ENCODE peak calls at places on chromosome X, in six cellular contexts. X is spleen; S is non-pigmented ciliary epithelial cell; L is NCI-H2081; T is HT1080; C is stimulated activated CD8-positive, alpha-beta memory T cell treated with anti-CD3 and anti-CD28 coated beads, Interleukin-15, amount 100 ng/mL, for 24 hours. K is an unnamed sample.

GRCh38 chrX:107691024-107691448 is 62.7 kb downstream of the PRPS1 start:
- DNase-seq in S (no peak), X (no peak), T (no peak), L (no peak), C (no peak), K (no peak)

GRCh38 chrX:70168238-70169188 is 8.8 kb upstream of the DGAT2L6 start:
- DNase-seq in X (no peak), T (peak), L (no peak), S (peak), C (no peak), K (peak)

GRCh38 chrX:109390556-109390955 is 91.3 kb downstream of the GUCY2F start:
- DNase-seq in T (no peak), C (no peak), S (no peak), X (no peak), L (no peak), K (no peak)

GRCh38 chrX:119981286-119982070 is 37.9 kb upstream of the NKAP start:
- DNase-seq in T (peak), S (no peak), C (no peak), X (no peak), L (peak), K (no peak)

GRCh38 chrX:71873459-71873833 is 37.2 kb upstream of the NHSL2 start:
- DNase-seq in C (no peak), L (no peak), T (no peak), S (no peak), X (no peak), K (no peak)

GRCh38 chrX:1614927-1615326 is at the start of gene ASMT:
- DNase-seq in S (no peak), L (no peak), X (no peak), C (no peak), T (no peak), K (no peak)

GRCh38 chrX:12974217-12974796 is 603 bp upstream of the TMSB4X start:
- DNase-seq in X (peak), T (no peak), L (no peak), C (no peak), S (no peak), K (no peak)

GRCh38 chrX:66677430-66677829 is 38.6 kb upstream of the EDA2R start:
- DNase-seq in S (no peak), L (no peak), X (no peak), C (no peak), T (peak), K (no peak)

GRCh38 chrX:150421816-150422215 is 58.7 kb downstream of the MAMLD1 start:
- DNase-seq in X (no peak), S (no peak), L (no peak), C (no peak), T (no peak), K (no peak)

GRCh38 chrX:31656013-31656412 is 584.2 kb upstream of the FTHL17 start:
- DNase-seq in T (peak), L (no peak), X (no peak), C (no peak), S (no peak), K (peak)

GRCh38 chrX:109632906-109633504 is 8.0 kb upstream of the KCNE5 start:
- DNase-seq in S (no peak), T (no peak), L (no peak), C (no peak), X (no peak), K (no peak)

GRCh38 chrX:138775501-138775900 is 64.0 kb upstream of the FGF13 start:
- DNase-seq in L (no peak), X (no peak), C (no peak), S (no peak), T (peak), K (no peak)

GRCh38 chrX:45824471-45824870 is 623.8 kb upstream of the DIPK2B start:
- DNase-seq in C (no peak), S (peak), X (no peak), L (peak), T (peak), K (peak)

GRCh38 chrX:50877310-50877709 is 33.2 kb upstream of the BMP15 start:
- DNase-seq in L (no peak), X (no peak), C (no peak), S (no peak), T (no peak), K (no peak)

GRCh38 chrX:65871671-65872311 is 168.1 kb downstream of the VSIG4 start:
- DNase-seq in T (peak), C (no peak), S (no peak), L (peak), X (no peak), K (no peak)

GRCh38 chrX:63784902-63785692 is at the start of gene ARHGEF9:
- DNase-seq in L (peak), C (no peak), S (no peak), T (no peak), X (peak), K (no peak)

GRCh38 chrX:20271730-20272129 is 5.0 kb upstream of the RPS6KA3 start:
- DNase-seq in X (no peak), L (no peak), C (no peak), T (no peak), S (no peak), K (no peak)

GRCh38 chrX:10083809-10084208 is 73.0 kb upstream of the CLCN4 start:
- DNase-seq in X (no peak), C (no peak), S (no peak), L (no peak), T (no peak), K (no peak)

GRCh38 chrX:1717326-1717725 is 102.5 kb downstream of the ASMT start:
- DNase-seq in X (no peak), C (no peak), S (no peak), L (no peak), T (no peak), K (no peak)

GRCh38 chrX:74293343-74293946 is 10.5 kb upstream of the ZCCHC13 start:
- DNase-seq in C (peak), L (peak), T (peak), S (peak), X (peak), K (peak)

GRCh38 chrX:18677140-18677834 is 5.4 kb upstream of the RS1 start:
- DNase-seq in X (no peak), C (no peak), L (no peak), T (no peak), S (no peak), K (no peak)

GRCh38 chrX:5681159-5681558 is 547.5 kb downstream of the NLGN4X start:
- DNase-seq in S (no peak), C (no peak), L (peak), X (no peak), T (peak), K (no peak)

GRCh38 chrX:151753313-151754041 is 18.9 kb downstream of the CNGA2 start:
- DNase-seq in L (peak), X (peak), C (no peak), T (peak), S (no peak), K (peak)

GRCh38 chrX:153526801-153527599 is 9.6 kb downstream of the ATP2B3 start:
- DNase-seq in T (no peak), X (no peak), C (no peak), S (no peak), L (peak), K (no peak)

GRCh38 chrX:45011131-45011530 is 138.1 kb downstream of the KDM6A start:
- DNase-seq in C (no peak), X (no peak), L (no peak), T (peak), S (peak), K (no peak)

GRCh38 chrX:119423631-119424030 is 24.5 kb downstream of the SLC25A43 start:
- DNase-seq in T (no peak), C (no peak), S (no peak), L (no peak), X (no peak), K (no peak)

GRCh38 chrX:21985332-21985777 is 44.8 kb downstream of the SMS start:
- DNase-seq in C (no peak), X (no peak), L (peak), S (peak), T (peak), K (no peak)

GRCh38 chrX:68659385-68659784 is 11.9 kb downstream of the STARD8 start:
- DNase-seq in C (no peak), T (peak), X (no peak), S (no peak), L (no peak), K (no peak)

GRCh38 chrX:70172226-70172625 is 5.1 kb upstream of the DGAT2L6 start:
- DNase-seq in L (no peak), T (no peak), X (no peak), C (no peak), S (no peak), K (no peak)

GRCh38 chrX:9339603-9340569 is 125.0 kb upstream of the TBL1X start:
- DNase-seq in C (no peak), L (no peak), X (peak), S (no peak), T (no peak), K (no peak)

GRCh38 chrX:68273887-68274286 is 159.4 kb downstream of the OPHN1 start:
- DNase-seq in C (no peak), X (no peak), S (no peak), L (no peak), T (no peak), K (no peak)

K was measured in retinal pigment epithelial cell.